ENCODE peak calls at places on chromosomes 5 and 9, in five cellular contexts. Y is lower lobe of right lung, M is astrocyte of the spinal cord, P is heart left ventricle, U is tibial artery. O is an unnamed sample.
A peak's percentile ranks its signal among the peaks of the same experiment; 100 is the strongest.

GRCh38 chr5:14715481-14715880 is 51.0 kb downstream of the OTULIN start:
- DNase-seq in Y (no peak), U (no peak), M (no peak), P (no peak), O (no peak)

GRCh38 chr9:89619019-89619418 is 14.2 kb downstream of the GADD45G start:
- DNase-seq in Y (no peak), P (no peak), U (no peak), M (no peak), O (no peak)

GRCh38 chr9:68913054-68913453 is 100.9 kb downstream of the PRKACG start:
- DNase-seq in U (no peak), M (no peak), P (no peak), Y (no peak), O (no peak)

GRCh38 chr5:11377896-11378295 is 526.4 kb downstream of the CTNND2 start:
- DNase-seq in P (no peak), Y (no peak), U (no peak), M (peak; percentile 43), O (no peak)

GRCh38 chr5:139446956-139447779 is 7.8 kb upstream of the DNAJC18 start:
- DNase-seq in P (no peak), Y (no peak), U (peak; percentile 2), M (peak; percentile 17), O (no peak)

GRCh38 chr9:7318920-7319319 is 480.7 kb downstream of the DMAC1 start:
- DNase-seq in M (no peak), P (no peak), U (no peak), Y (no peak), O (no peak)

GRCh38 chr9:84974790-84975189 is 305.3 kb downstream of the NTRK2 start:
- DNase-seq in M (no peak), P (no peak), Y (no peak), U (no peak), O (no peak)

GRCh38 chr5:155539958-155540595 is 526.5 kb downstream of the KIF4B start:
- DNase-seq in M (no peak), U (no peak), P (no peak), Y (no peak), O (no peak)

GRCh38 chr9:115649991-115650472 is 503.6 kb upstream of the PAPPA start:
- DNase-seq in Y (no peak), M (peak; percentile 96), U (peak; percentile 89), P (peak; percentile 60), O (peak; percentile 58)

GRCh38 chr9:19408693-19409405 is at the start of gene ACER2:
- DNase-seq in Y (peak; percentile 94), P (peak; percentile 99), M (peak; percentile 91), U (peak; percentile 94), O (peak; percentile 96)
- TF ChIP-seq CTCF in Y (no peak), P (no peak), M (peak; percentile 30), U (peak; percentile 4), O (peak; percentile 13)

GRCh38 chr9:87725900-87726709 is at the start of gene CTSL:
- DNase-seq in U (peak; percentile 95), M (peak; percentile 70), P (peak; percentile 96), Y (peak; percentile 92), O (peak; percentile 97)
- TF ChIP-seq CTCF in U (peak; percentile 20), M (peak; percentile 23), P (peak; percentile 18), Y (peak; percentile 22), O (peak; percentile 33)

GRCh38 chr9:88313364-88314220 is 74.7 kb upstream of the SPIN1 start:
- DNase-seq in Y (no peak), P (no peak), U (no peak), M (no peak), O (no peak)
- TF ChIP-seq CTCF in Y (no peak), P (no peak), U (no peak), M (no peak), O (no peak)

DNA sequence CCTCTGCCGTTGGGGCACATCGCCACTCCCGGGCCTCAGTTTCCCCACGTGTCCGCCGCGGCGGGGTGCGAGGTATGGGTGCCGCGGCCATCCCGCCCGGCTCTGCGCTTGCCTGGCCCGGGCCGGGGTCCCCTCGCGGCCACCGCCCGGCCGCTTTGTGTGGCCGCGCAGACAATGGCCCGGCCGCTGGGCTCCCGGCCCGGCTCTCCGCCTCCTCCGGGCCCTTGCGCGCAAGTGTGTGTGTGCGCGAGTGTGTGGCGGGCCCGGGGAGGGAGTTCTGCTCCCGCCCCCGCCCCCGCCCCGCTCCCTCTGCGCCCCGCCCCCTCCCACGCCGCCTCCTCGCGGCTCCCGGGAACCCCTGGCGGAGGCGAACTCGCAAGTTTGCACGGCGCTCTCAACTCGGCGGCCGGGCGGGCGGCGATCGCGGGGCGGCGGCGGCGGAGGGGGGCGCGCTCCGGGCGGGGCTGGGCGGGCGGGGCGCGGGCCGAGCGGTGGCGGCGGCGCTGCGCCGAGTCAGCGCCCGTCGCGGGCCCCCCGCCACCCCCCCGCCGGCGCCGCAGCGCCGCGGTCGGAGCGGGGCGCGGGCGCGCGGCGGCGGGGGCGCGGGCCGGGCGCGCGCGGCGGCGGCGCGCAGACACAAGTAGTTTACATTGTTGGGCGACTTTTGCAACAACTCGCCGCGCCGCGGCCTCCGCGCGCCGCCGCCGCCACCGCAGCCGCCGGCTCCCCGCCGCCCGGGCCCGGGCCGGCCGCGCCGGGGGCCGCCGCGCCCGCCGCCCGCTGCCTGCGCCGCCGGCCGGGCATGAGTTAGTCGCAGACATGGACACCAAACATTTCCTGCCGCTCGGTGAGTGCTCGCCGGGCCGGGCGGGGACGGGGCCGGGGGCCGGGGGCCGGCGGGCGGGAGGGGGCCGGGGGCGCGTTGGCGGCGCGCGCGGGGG is at the start of gene RXRA:
- DNase-seq in M (peak; percentile 81), Y (peak; percentile 90), P (peak; percentile 94), U (peak; percentile 76), O (peak; percentile 89)
- TF ChIP-seq CTCF in M (peak; percentile 23), Y (no peak), P (no peak), U (no peak), O (peak; percentile 44)

O was measured in left ventricle myocardium inferior.